ENCODE peak calls at places on chromosomes 12 and 14, in nine cellular contexts. M is CD8-positive, alpha-beta memory T cell; T is nucleus accumbens; A is AG04449; Q is stomach; U is osteoblast; W is left cardiac atrium; B is AG09319; J is lung. H is an unnamed sample.

GRCh38 chr14:95652171-95652570 is 34.1 kb upstream of the TCL1B start:
- DNase-seq in M (no peak), T (no peak), A (no peak), Q (no peak), U (no peak), W (no peak), B (no peak), J (no peak), H (no peak)

GRCh38 chr12:41967668-41968649 is 176.7 kb downstream of the GXYLT1 start:
- DNase-seq in M (no peak), T (no peak), A (no peak), Q (no peak), U (no peak), W (no peak), B (no peak), J (no peak), H (no peak)

GRCh38 chr12:2244013-2244861 is 191.4 kb downstream of the CACNA1C start:
- DNase-seq in M (no peak), T (no peak), A (peak; percentile 90), Q (no peak), U (peak; percentile 97), W (no peak), B (no peak), J (no peak), H (peak; percentile 92)

GRCh38 chr12:62697893-62698292 is 231.3 kb downstream of the MON2 start:
- DNase-seq in M (no peak), T (no peak), A (no peak), Q (no peak), U (no peak), W (no peak), B (no peak), J (no peak), H (no peak)

GRCh38 chr12:117439531-117440001 is 78.1 kb upstream of the NOS1 start:
- DNase-seq in M (no peak), T (no peak), A (no peak), Q (no peak), U (no peak), W (no peak), B (no peak), J (no peak), H (no peak)

GRCh38 chr12:103705927-103706326 is 118.9 kb downstream of the STAB2 start:
- DNase-seq in M (no peak), T (no peak), A (no peak), Q (no peak), U (no peak), W (no peak), B (no peak), J (no peak), H (no peak)

GRCh38 chr12:111788178-111788654 is 21.5 kb downstream of the ALDH2 start:
- DNase-seq in M (no peak), T (no peak), A (no peak), Q (peak; percentile 54), U (peak; percentile 52), W (peak; percentile 46), B (peak; percentile 59), J (no peak), H (no peak)

GRCh38 chr14:60215127-60215444 is 33.9 kb upstream of the PPM1A start:
- DNase-seq in M (no peak), T (no peak), A (no peak), Q (no peak), U (no peak), W (no peak), B (no peak), J (no peak), H (no peak)

GRCh38 chr12:47273191-47273626 is 193.4 kb upstream of the AMIGO2 start:
- DNase-seq in M (no peak), T (no peak), A (no peak), Q (no peak), U (no peak), W (no peak), B (no peak), J (no peak), H (no peak)

GRCh38 chr12:95495433-95495832 is 21.5 kb downstream of the METAP2 start:
- DNase-seq in M (no peak), T (no peak), A (no peak), Q (no peak), U (no peak), W (no peak), B (no peak), J (no peak), H (no peak)

GRCh38 chr14:69612014-69612758 is 790 bp downstream of the SUSD6 start:
- DNase-seq in M (peak; percentile 35), T (no peak), A (no peak), Q (no peak), U (peak; percentile 83), W (peak; percentile 42), B (no peak), J (no peak), H (no peak)

GRCh38 chr12:71958056-71958455 is 19.4 kb downstream of the TPH2 start:
- DNase-seq in M (no peak), T (no peak), A (no peak), Q (no peak), U (no peak), W (no peak), B (no peak), J (no peak), H (no peak)

GRCh38 chr12:63415357-63415756 is 252.9 kb downstream of the DPY19L2 start:
- DNase-seq in M (no peak), T (no peak), A (no peak), Q (no peak), U (no peak), W (no peak), B (no peak), J (no peak), H (no peak)

GRCh38 chr12:93292731-93293566 is 84.8 kb upstream of the NUDT4 start:
- DNase-seq in M (no peak), T (no peak), A (no peak), Q (no peak), U (no peak), W (no peak), B (no peak), J (no peak), H (no peak)

GRCh38 chr12:116381744-116382455 is 104.4 kb upstream of the MED13L start:
- DNase-seq in M (no peak), T (no peak), A (peak; percentile 97), Q (no peak), U (peak; percentile 93), W (no peak), B (peak; percentile 91), J (no peak), H (peak; percentile 91)

GRCh38 chr12:3944620-3945019 is 71.4 kb upstream of the PARP11 start:
- DNase-seq in M (no peak), T (no peak), A (no peak), Q (no peak), U (no peak), W (no peak), B (no peak), J (no peak), H (no peak)